ENCODE peak calls at places on chromosomes 2 and 18, in five cellular contexts. D, R, M, W and K are unnamed samples.

GRCh38 chr2:105812180-105813044 is 67.7 kb downstream of the NCK2 start:
- DNase-seq in D (no peak), R (peak), M (peak), W (peak), K (peak)

GRCh38 chr2:235468978-235469694 is 24.7 kb upstream of the AGAP1 start:
- DNase-seq in D (peak), R (peak), M (no peak), W (peak), K (no peak)

GRCh38 chr2:146388757-146389156 is 1456.1 kb upstream of the ACVR2A start:
- DNase-seq in D (no peak), R (no peak), M (no peak), W (no peak), K (no peak)

GRCh38 chr2:158724803-158725271 is 70.3 kb upstream of the DAPL1 start:
- DNase-seq in D (no peak), R (no peak), M (no peak), W (peak), K (no peak)

GRCh38 chr2:100639588-100640195 is 76.9 kb downstream of the PDCL3 start:
- DNase-seq in D (no peak), R (peak), M (no peak), W (no peak), K (no peak)

GRCh38 chr2:3465844-3466481 is 53.4 kb downstream of the ADI1 start:
- DNase-seq in D (no peak), R (peak), M (no peak), W (peak), K (no peak)

GRCh38 chr2:118932949-118933348 is 9.0 kb upstream of the MARCO start:
- DNase-seq in D (no peak), R (no peak), M (no peak), W (no peak), K (no peak)

GRCh38 chr2:101972621-101973434 is 18.9 kb upstream of the IL1R2 start:
- DNase-seq in D (no peak), R (no peak), M (no peak), W (peak), K (no peak)

GRCh38 chr2:63050916-63051794 is 525 bp downstream of the OTX1 start:
- DNase-seq in D (no peak), R (no peak), M (peak), W (peak), K (peak)

GRCh38 chr2:179129574-179130238 is 79.8 kb upstream of the CCDC141 start:
- DNase-seq in D (peak), R (no peak), M (no peak), W (peak), K (peak)

GRCh38 chr18:57437782-57438668 is 2.9 kb downstream of the ONECUT2 start:
- DNase-seq in D (no peak), R (peak), M (no peak), W (peak), K (peak)

GRCh38 chr2:18519991-18520604 is 40.4 kb downstream of the RDH14 start:
- DNase-seq in D (peak), R (no peak), M (no peak), W (no peak), K (no peak)

GRCh38 chr2:235005603-235006259 is 53.9 kb downstream of the SH3BP4 start:
- DNase-seq in D (no peak), R (no peak), M (no peak), W (no peak), K (no peak)

GRCh38 chr2:206840999-206841398 is 75.6 kb downstream of the FASTKD2 start:
- DNase-seq in D (no peak), R (no peak), M (no peak), W (no peak), K (no peak)

GRCh38 chr2:96495983-96496382 is 9.2 kb downstream of the NEURL3 start:
- DNase-seq in D (no peak), R (no peak), M (no peak), W (no peak), K (no peak)

GRCh38 chr18:2316686-2317308 is 254.5 kb downstream of the METTL4 start:
- DNase-seq in D (no peak), R (no peak), M (no peak), W (no peak), K (no peak)

GRCh38 chr2:239147376-239147775 is 253.4 kb downstream of the HDAC4 start:
- DNase-seq in D (no peak), R (no peak), M (peak), W (no peak), K (no peak)

GRCh38 chr2:111116843-111117665 is 3.7 kb upstream of the BCL2L11 start:
- DNase-seq in D (peak), R (peak), M (peak), W (peak), K (peak)

GRCh38 chr18:63994783-63995399 is 25.0 kb downstream of the SERPINB8 start:
- DNase-seq in D (no peak), R (peak), M (peak), W (peak), K (peak)

GRCh38 chr2:233711312-233712008 is 1.2 kb upstream of the UGT1A5 start:
- DNase-seq in D (peak), R (peak), M (peak), W (peak), K (peak)

GRCh38 chr2:236366049-236366387 is 101.8 kb upstream of the ASB18 start:
- DNase-seq in D (no peak), R (no peak), M (no peak), W (no peak), K (peak)

GRCh38 chr2:189261431-189261841 is 81.9 kb upstream of the COL5A2 start:
- DNase-seq in D (peak), R (no peak), M (no peak), W (peak), K (no peak)

GRCh38 chr2:3204031-3204430 is 173.6 kb downstream of the EIPR1 start:
- DNase-seq in D (no peak), R (no peak), M (no peak), W (no peak), K (no peak)

GRCh38 chr2:201909348-201909747 is 103.0 kb downstream of the CDK15 start:
- DNase-seq in D (no peak), R (no peak), M (no peak), W (peak), K (no peak)

DNA sequence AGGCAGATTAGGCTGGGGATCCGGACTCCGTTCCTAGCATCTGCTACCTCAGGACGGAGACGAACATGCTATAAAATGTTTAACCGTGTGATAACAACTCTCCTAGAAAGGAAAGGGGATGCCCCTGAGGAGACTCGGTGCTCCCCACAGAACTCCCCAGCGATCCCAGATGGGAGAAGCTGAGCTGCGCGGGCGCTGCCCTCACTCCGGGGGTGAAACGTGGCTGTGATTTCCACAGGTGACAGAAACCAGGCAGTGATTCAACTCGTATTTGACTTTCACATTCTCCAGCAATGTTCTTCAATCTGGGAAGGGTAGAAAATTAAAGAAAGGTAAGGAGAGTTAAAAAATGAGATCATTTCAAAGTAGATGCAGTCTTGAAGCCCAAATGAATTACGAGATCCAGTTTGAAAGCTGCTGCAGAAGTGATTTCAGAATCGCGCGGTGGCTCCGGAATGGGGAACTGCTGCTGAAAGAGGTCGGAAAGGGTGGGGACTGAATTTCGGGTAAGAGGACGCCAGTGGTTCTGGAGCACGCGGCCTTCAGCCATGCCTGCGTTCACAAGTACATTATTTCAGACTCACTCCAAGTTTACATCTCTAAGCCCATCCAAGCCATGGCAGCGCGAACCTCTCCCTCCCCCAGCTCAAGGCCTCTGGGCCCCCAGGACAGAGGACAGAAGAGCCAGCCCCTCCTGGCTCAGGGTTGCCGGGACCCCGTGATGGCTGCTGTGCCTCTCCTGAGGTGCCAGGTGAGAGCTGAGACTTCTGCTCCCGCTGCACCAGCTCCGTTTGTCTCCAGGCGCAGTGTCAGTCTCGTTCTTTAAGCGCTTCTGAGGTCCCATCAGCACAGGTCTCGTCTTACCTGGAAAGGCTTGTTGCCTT is 39.5 kb downstream of the ADNP2 start:
- DNase-seq in D (no peak), R (no peak), M (no peak), W (peak), K (peak)
- H3K4me3 ChIP-seq in D (peak), R (peak), M (peak), W (peak), K (peak)

GRCh38 chr2:142580691-142581090 is 296.8 kb upstream of the KYNU start:
- DNase-seq in D (no peak), R (no peak), M (no peak), W (no peak), K (no peak)

GRCh38 chr2:142581491-142581890 is 296.0 kb upstream of the KYNU start:
- DNase-seq in D (no peak), R (no peak), M (no peak), W (no peak), K (no peak)

GRCh38 chr2:142586693-142587432 is 290.6 kb upstream of the KYNU start:
- DNase-seq in D (no peak), R (no peak), M (no peak), W (no peak), K (peak)

GRCh38 chr2:142585785-142586184 is 291.7 kb upstream of the KYNU start:
- DNase-seq in D (no peak), R (no peak), M (no peak), W (no peak), K (peak)

GRCh38 chr2:142582317-142582716 is 295.1 kb upstream of the KYNU start:
- DNase-seq in D (no peak), R (no peak), M (no peak), W (no peak), K (no peak)
- TF ChIP-seq CTCF in D (no peak), R (no peak), M (no peak), W (no peak), K (no peak)

DNA sequence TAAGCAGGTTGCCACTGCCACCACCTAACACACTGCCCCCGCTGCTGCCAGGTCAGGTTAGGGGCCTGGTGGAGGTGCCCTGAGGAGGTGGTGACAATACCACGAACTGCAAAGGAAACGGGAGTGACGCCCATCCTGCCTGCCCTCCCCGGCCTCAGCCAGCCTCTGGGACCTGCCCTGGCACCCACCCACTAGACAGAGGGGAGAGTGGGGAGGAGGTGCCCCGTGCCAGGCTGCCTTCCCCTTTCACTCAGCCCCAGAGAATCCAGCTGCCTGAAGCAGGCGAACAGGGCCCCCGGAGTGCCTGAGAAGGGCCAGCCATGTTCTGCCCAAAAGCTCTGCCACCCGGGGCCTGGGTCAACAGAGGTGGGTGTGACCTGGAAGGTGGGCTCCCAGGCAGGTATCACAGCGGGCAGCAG is 44.5 kb upstream of the FOSL2 start:
- DNase-seq in D (no peak), R (no peak), M (no peak), W (no peak), K (no peak)
- H3K4me3 ChIP-seq in D (no peak), R (no peak), M (no peak), W (no peak), K (no peak)

DNA sequence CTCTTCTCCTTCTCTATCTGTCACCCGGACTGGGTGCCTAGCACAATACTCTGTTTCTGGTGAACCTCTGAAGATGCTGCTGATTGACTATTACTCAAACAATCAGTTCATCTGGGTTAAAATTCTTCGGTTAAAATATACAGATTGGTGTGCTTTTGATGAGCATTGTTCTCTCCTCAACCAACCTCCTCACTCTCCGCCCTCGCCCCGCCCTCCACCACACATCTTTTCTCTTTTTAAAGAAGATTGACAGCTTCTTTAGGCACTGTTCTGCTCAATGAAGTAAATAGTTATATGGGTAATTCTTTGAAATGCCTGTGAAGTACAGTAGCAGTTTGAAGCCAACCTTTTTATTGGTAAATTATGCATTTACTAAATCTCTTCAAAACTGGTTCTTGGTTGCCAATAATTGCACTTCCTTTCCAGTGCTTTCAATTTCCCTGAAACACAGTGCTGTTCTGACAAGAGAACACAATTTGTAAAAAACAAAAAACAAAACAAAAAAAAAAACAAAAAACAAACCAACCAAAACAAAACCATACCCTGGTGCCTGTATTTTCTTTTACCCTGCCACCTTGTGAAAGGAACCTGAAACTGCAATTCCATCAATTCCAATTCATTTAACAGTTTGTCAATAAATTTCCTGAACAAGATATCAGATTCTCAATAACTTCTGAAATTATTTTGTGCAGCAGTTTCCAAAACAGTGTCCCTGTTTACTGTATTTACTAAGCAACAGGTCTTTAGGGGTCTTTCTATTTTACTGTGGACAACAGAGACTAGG is 188.6 kb downstream of the LRP1B start:
- DNase-seq in D (no peak), R (no peak), M (no peak), W (peak), K (no peak)
- TF ChIP-seq CTCF in D (peak), R (peak), M (no peak), W (peak), K (peak)